ENCODE peak calls at places on chromosomes 5 and 9, in eight cellular contexts. One of them, this sample, is unnamed.

GRCh38 chr5:39015743-39016586 is 58.2 kb downstream of the RICTOR start:
- DNase-seq in Peyer's patch: no peak
- DNase-seq in foreskin fibroblast: peak; percentile 91
- DNase-seq in Calu3: no peak
- DNase-seq in NCI-H1092 treated with DMSO at 0.1 percent for 48 hours: no peak
- DNase-seq in kidney: no peak
- DNase-seq in BJ: peak; percentile 75
- DNase-seq in ACHN: peak; percentile 28
- DNase-seq in this sample: no peak

GRCh38 chr9:9557804-9558334 is 1054.9 kb downstream of the PTPRD start:
- DNase-seq in ACHN: no peak
- DNase-seq in NCI-H1092 treated with DMSO at 0.1 percent for 48 hours: no peak
- DNase-seq in Calu3: no peak
- DNase-seq in Peyer's patch: no peak
- DNase-seq in foreskin fibroblast: no peak
- DNase-seq in BJ: no peak
- DNase-seq in kidney: no peak
- DNase-seq in this sample: no peak

GRCh38 chr5:158174918-158175663 is 316.1 kb upstream of the CLINT1 start:
- DNase-seq in foreskin fibroblast: peak; percentile 87
- DNase-seq in kidney: no peak
- DNase-seq in Calu3: peak; percentile 71
- DNase-seq in BJ: no peak
- DNase-seq in ACHN: peak; percentile 49
- DNase-seq in NCI-H1092 treated with DMSO at 0.1 percent for 48 hours: peak; percentile 63
- DNase-seq in Peyer's patch: peak; percentile 76
- DNase-seq in this sample: peak; percentile 59

GRCh38 chr9:114611516-114612271 is 603 bp downstream of the TMEM268 start:
- DNase-seq in foreskin fibroblast: peak; percentile 82
- DNase-seq in NCI-H1092 treated with DMSO at 0.1 percent for 48 hours: peak; percentile 76
- DNase-seq in BJ: no peak
- DNase-seq in kidney: peak; percentile 89
- DNase-seq in ACHN: peak; percentile 51
- DNase-seq in Peyer's patch: peak; percentile 43
- DNase-seq in Calu3: peak; percentile 39
- DNase-seq in this sample: peak; percentile 50

GRCh38 chr9:128149001-128149701 is at the start of gene LCN2:
- DNase-seq in foreskin fibroblast: no peak
- DNase-seq in NCI-H1092 treated with DMSO at 0.1 percent for 48 hours: no peak
- DNase-seq in ACHN: no peak
- DNase-seq in BJ: no peak
- DNase-seq in Peyer's patch: no peak
- DNase-seq in Calu3: peak; percentile 90
- DNase-seq in kidney: peak; percentile 89
- DNase-seq in this sample: peak; percentile 74

GRCh38 chr9:131398204-131398603 is 4.3 kb downstream of the PRRC2B start:
- DNase-seq in kidney: no peak
- DNase-seq in Calu3: no peak
- DNase-seq in NCI-H1092 treated with DMSO at 0.1 percent for 48 hours: no peak
- DNase-seq in foreskin fibroblast: no peak
- DNase-seq in Peyer's patch: peak; percentile 78
- DNase-seq in BJ: no peak
- DNase-seq in ACHN: no peak
- DNase-seq in this sample: no peak

GRCh38 chr9:104970588-104970987 is 42.6 kb upstream of the ABCA1 start:
- DNase-seq in BJ: no peak
- DNase-seq in Calu3: no peak
- DNase-seq in Peyer's patch: no peak
- DNase-seq in kidney: no peak
- DNase-seq in NCI-H1092 treated with DMSO at 0.1 percent for 48 hours: no peak
- DNase-seq in ACHN: no peak
- DNase-seq in foreskin fibroblast: peak; percentile 65
- DNase-seq in this sample: no peak

GRCh38 chr9:16986441-16987387 is 116.2 kb upstream of the BNC2 start:
- DNase-seq in Peyer's patch: no peak
- DNase-seq in foreskin fibroblast: peak; percentile 73
- DNase-seq in NCI-H1092 treated with DMSO at 0.1 percent for 48 hours: no peak
- DNase-seq in ACHN: no peak
- DNase-seq in Calu3: no peak
- DNase-seq in kidney: no peak
- DNase-seq in BJ: no peak
- DNase-seq in this sample: no peak

GRCh38 chr9:108282872-108283271 is 572.9 kb downstream of the ACTL7B start:
- DNase-seq in ACHN: peak; percentile 6
- DNase-seq in Calu3: no peak
- DNase-seq in kidney: no peak
- DNase-seq in foreskin fibroblast: no peak
- DNase-seq in NCI-H1092 treated with DMSO at 0.1 percent for 48 hours: no peak
- DNase-seq in Peyer's patch: no peak
- DNase-seq in BJ: no peak
- DNase-seq in this sample: no peak

GRCh38 chr5:176491901-176492300 is 43.7 kb downstream of the FAF2 start:
- DNase-seq in kidney: no peak
- DNase-seq in BJ: no peak
- DNase-seq in Peyer's patch: no peak
- DNase-seq in Calu3: no peak
- DNase-seq in ACHN: no peak
- DNase-seq in NCI-H1092 treated with DMSO at 0.1 percent for 48 hours: no peak
- DNase-seq in foreskin fibroblast: no peak
- DNase-seq in this sample: no peak

GRCh38 chr9:68678430-68678829 is 26.6 kb upstream of the PIP5K1B start:
- DNase-seq in NCI-H1092 treated with DMSO at 0.1 percent for 48 hours: no peak
- DNase-seq in kidney: no peak
- DNase-seq in Calu3: peak; percentile 20
- DNase-seq in foreskin fibroblast: no peak
- DNase-seq in BJ: no peak
- DNase-seq in Peyer's patch: no peak
- DNase-seq in ACHN: peak; percentile 5
- DNase-seq in this sample: peak; percentile 19

This sample was measured in A549.